ENCODE peak calls at places on chromosome 22, in four cellular contexts. D is MM.1S, Z is GM23338, C is neural progenitor cell. V is an unnamed sample.

GRCh38 chr22:25564320-25564978 is at the start of gene GRK3:
- DNase-seq in C (peak; percentile 90), Z (peak; percentile 75), D (peak; percentile 64), V (no peak)

GRCh38 chr22:47796128-47796908 is 1033.9 kb downstream of the TBC1D22A start:
- DNase-seq in Z (no peak), D (no peak), C (no peak), V (no peak)

GRCh38 chr22:44202261-44202789 is 21.6 kb downstream of the PARVG start:
- DNase-seq in Z (no peak), C (no peak), D (no peak), V (no peak)

GRCh38 chr22:30483169-30483568 is 11.4 kb upstream of the SEC14L3 start:
- DNase-seq in Z (no peak), C (no peak), D (no peak), V (no peak)

GRCh38 chr22:21712751-21713427 is 22.7 kb downstream of the YPEL1 start:
- DNase-seq in D (peak; percentile 54), Z (peak; percentile 84), C (peak; percentile 80), V (peak; percentile 73)

GRCh38 chr22:41021655-41022454 is 70.5 kb upstream of the EP300 start:
- DNase-seq in D (peak; percentile 69), C (peak; percentile 76), Z (peak; percentile 77), V (peak; percentile 61)

GRCh38 chr22:44661070-44661469 is 40.9 kb upstream of the PRR5 start:
- DNase-seq in Z (peak; percentile 88), D (no peak), C (peak; percentile 80), V (no peak)

GRCh38 chr22:26502688-26503561 is 9.3 kb downstream of the TFIP11 start:
- DNase-seq in D (peak; percentile 92), C (peak; percentile 80), Z (peak; percentile 90), V (peak; percentile 18)

GRCh38 chr22:38284042-38284402 is 11.2 kb upstream of the TMEM184B start:
- DNase-seq in Z (no peak), D (no peak), C (no peak), V (no peak)

GRCh38 chr22:23215294-23216204 is 35.2 kb downstream of the BCR start:
- DNase-seq in D (no peak), Z (no peak), C (no peak), V (peak; percentile 46)

GRCh38 chr22:37525073-37525745 is 6.0 kb upstream of the CARD10 start:
- DNase-seq in Z (no peak), C (no peak), D (no peak), V (peak; percentile 84)

GRCh38 chr22:27397948-27398330 is 403.6 kb downstream of the MN1 start:
- DNase-seq in D (no peak), C (no peak), Z (no peak), V (no peak)

GRCh38 chr22:45450101-45450785 is 36.8 kb downstream of the RIBC2 start:
- DNase-seq in Z (no peak), D (no peak), C (no peak), V (no peak)

GRCh38 chr22:28629420-28630184 is 50.0 kb downstream of the TTC28 start:
- DNase-seq in C (peak; percentile 57), Z (peak; percentile 42), D (no peak), V (no peak)

GRCh38 chr22:40660725-40661124 is 18.6 kb upstream of the MCHR1 start:
- DNase-seq in C (no peak), D (no peak), Z (no peak), V (no peak)

GRCh38 chr22:44638966-44639739 is 62.9 kb upstream of the PRR5 start:
- DNase-seq in Z (no peak), D (no peak), C (no peak), V (no peak)

GRCh38 chr22:25742918-25743708 is 1.1 kb downstream of the MYO18B start:
- DNase-seq in Z (no peak), C (no peak), D (no peak), V (no peak)

GRCh38 chr22:29475550-29475949 is 4.5 kb upstream of the NEFH start:
- DNase-seq in C (no peak), Z (no peak), D (no peak), V (no peak)

GRCh38 chr22:28714043-28714442 is 27.6 kb downstream of the CHEK2 start:
- DNase-seq in C (no peak), D (no peak), Z (no peak), V (no peak)

GRCh38 chr22:41181349-41182241 is 23.5 kb upstream of the L3MBTL2 start:
- DNase-seq in D (no peak), C (no peak), Z (peak; percentile 67), V (peak; percentile 49)

DNA sequence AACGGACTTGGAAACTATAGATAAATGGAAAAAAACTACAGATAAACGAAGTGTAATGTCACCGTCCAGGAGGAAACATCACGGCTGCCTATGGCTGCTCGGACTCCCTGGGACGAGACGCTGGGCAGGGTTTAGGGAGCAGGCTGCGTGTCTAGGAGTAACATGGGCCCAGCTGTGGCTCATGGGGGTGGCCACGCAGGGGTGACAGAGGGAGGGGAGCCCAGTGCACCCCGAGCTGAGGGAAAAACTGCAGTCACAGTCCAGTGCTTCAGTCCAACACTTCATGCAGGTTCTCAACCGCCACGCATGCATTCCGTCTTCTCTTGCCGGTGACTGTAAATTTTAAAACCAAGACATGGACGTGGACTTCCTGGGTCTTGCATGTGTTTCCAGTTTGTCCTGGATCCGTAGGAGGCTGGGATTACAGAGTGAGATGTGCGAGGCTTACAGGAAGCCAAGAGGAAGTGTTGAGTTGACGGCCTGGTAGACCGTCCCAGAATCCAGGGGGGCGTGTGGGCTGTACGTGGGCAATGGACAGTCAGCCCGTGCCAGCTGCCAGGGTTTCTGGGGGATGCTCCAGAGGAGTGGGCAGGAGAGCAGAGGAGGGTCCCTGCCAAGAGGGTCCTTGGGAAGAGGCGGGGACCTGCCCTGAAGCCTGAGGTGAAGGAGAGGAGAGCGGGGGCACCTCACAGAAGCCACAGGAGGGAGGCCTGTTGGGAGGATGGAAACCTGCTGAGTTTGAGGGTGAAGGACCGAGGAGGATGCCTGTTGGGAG is 691.4 kb downstream of the BRD1 start:
- DNase-seq in C (no peak), Z (no peak), D (no peak), V (no peak)
- TF ChIP-seq EZH2 in C (no peak), Z (no peak), D (no peak), V (no peak)

DNA sequence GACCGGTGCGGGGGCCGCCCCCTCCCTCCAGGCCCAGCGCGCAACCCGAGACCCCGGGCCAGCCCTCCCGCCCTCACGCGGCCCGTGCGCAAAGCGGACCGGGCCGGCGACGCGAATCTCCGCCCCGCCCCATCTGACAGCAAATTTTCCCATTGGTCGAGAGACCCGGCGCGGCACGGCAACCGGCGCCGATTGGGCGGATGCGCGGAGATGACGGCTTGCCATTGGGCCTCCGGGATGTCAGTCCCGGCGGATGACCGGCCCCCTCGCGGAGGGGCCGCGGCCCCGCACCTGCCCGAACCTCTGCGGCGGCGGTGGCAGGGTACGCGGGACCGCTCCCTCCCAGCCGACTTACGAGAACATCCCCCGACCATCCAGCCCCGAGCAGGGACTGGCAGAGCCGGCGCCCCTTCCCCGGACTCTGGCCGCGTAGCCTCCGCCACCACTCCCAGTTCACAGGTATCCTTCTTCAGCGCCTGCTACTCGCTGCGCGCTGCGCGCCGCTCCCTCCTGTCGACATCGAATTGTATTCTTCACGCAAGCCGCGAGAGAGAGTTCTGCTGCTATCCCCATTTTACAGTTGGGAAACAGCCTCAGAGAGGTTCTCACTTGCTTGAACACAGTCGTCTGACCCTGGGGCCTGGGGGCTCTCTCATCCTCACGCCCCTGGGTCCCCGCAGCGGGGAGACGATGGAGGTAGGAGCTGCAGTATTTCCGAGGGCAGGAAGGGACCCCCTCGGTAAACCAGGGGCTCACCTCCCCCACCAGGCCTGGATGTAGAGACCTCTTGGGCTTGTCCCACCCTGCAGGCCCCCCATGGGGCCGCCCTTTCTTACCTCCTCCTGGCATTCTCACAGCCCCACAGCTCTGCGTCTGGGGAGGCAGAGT is at the start of gene ARVCF:
- DNase-seq in Z (peak; percentile 97), D (peak; percentile 87), C (peak; percentile 94), V (peak; percentile 86)
- TF ChIP-seq CTCF in Z (no peak), D (no peak), C (no peak), V (no peak)

GRCh38 chr22:35995772-35996171 is 32.9 kb downstream of the RBFOX2 start:
- DNase-seq in D (no peak), Z (no peak), C (no peak), V (peak; percentile 37)
- H3F3A ChIP-seq in D (no peaks in the 10 kb centered on the region), Z (no peaks in the 10 kb centered on the region), C (no peaks in the 10 kb centered on the region), V (no peaks in the 10 kb centered on the region)

DNA sequence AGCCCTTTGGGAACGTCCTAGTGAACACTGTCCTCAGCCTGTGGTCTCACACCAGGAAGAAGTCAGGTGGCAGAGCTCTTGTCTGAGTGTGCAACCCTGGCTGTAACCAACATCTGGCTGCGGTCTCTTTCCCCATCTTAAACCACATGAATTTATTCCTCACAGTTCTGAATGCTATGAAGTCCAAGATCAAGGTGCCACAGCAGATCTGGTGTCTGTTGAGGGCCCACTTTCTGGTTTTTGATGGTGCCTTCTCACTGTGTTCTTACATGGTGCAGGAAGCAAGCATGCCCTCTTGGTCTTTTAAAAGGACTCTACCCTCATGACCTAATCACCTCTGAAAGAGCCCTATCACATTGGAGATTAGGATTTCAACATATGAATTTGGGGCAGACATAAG is 2.7 kb downstream of the UPB1 start:
- DNase-seq in C (no peak), Z (no peak), D (no peak), V (no peak)
- TF ChIP-seq EZH2 in C (no peak), Z (no peak), D (no peak), V (no peak)

DNA sequence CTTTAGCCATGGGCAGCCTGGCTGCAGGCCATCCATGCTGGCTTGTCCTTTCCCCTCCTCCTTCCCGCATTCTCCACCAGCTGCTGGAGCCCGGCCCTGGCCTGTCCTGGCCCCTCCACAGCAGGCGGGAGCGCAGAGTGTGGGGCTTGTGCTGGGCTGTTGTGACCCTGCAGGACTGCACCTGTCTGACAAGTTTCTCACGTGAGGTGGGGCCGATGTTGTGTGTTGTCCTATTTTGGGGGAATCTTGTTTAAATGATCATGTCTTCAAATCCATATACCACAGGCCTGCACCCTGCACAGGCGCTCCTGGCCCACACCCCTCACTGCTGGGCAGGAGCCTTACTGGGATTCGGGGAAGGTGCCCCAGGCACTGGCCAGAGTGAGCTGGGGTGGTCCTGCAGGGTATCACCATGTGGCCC is 30.4 kb downstream of the TBC1D22A start:
- DNase-seq in D (no peak), C (no peak), Z (no peak), V (no peak)
- TF ChIP-seq CTCF in D (no peak), C (no peak), Z (no peak), V (no peak)

GRCh38 chr22:42992886-42993479 is 22.0 kb downstream of the PACSIN2 start:
- DNase-seq in D (no peak), C (no peak), Z (no peak), V (no peak)
- H3F3A ChIP-seq in D (no peaks in the 10 kb centered on the region), C (no peaks in the 10 kb centered on the region), Z (peaks cover 6% of the 10 kb centered on the region), V (no peaks in the 10 kb centered on the region)

GRCh38 chr22:32674925-32675825 is 126.3 kb upstream of the TIMP3 start:
- DNase-seq in Z (no peak), C (no peak), D (peak; percentile 73), V (no peak)
- TF ChIP-seq EZH2 in Z (no peak), C (no peak), D (no peak), V (no peak)